ENCODE peak calls at places on chromosomes 5 and 9, in eight cellular contexts. D is thoracic aorta; P is CD4-positive, CD25-positive, alpha-beta regulatory T cell; V is psoas muscle; O is lower lobe of right lung; L is neuronal stem cell; X is hepatocyte; W is tibial artery. Z is an unnamed sample. For H3K4me1 and H3K36me3, the result is how much of the 10 kb centered on the place peaks cover.

GRCh38 chr9:14238518-14238917 is 75.4 kb downstream of the NFIB start:
- DNase-seq in P (no peak), L (peak), D (no peak), O (no peak), X (peak), V (no peak), W (no peak), Z (no peak)

GRCh38 chr5:38551020-38552017 is 5.1 kb downstream of the LIFR start:
- DNase-seq in D (no peak), P (peak), O (no peak), X (peak), V (no peak), L (no peak), W (no peak), Z (no peak)

GRCh38 chr5:174910245-174910737 is 185.9 kb downstream of the MSX2 start:
- DNase-seq in P (peak), V (peak), O (peak), D (no peak), L (peak), W (peak), X (peak), Z (peak)

GRCh38 chr9:131436865-131437271 is 43.0 kb downstream of the PRRC2B start:
- DNase-seq in O (no peak), X (no peak), L (no peak), V (no peak), W (no peak), D (no peak), P (no peak), Z (no peak)

GRCh38 chr5:83471405-83472212 is at the start of gene VCAN:
- DNase-seq in P (no peak), O (peak), L (peak), V (peak), D (peak), W (peak), X (peak), Z (peak)

GRCh38 chr9:104240890-104241289 is 146.8 kb downstream of the SMC2 start:
- DNase-seq in P (no peak), O (no peak), L (no peak), D (no peak), W (no peak), V (no peak), X (no peak), Z (no peak)

GRCh38 chr9:75001719-75002421 is 26.2 kb downstream of the CARNMT1 start:
- DNase-seq in W (no peak), X (peak), L (peak), O (no peak), P (peak), D (no peak), V (no peak), Z (no peak)

GRCh38 chr5:33641722-33642505 is 201.1 kb downstream of the TARS1 start:
- DNase-seq in P (peak), X (peak), W (no peak), L (no peak), O (no peak), V (no peak), D (no peak), Z (no peak)

GRCh38 chr5:73663161-73663859 is 37.3 kb downstream of the ARHGEF28 start:
- DNase-seq in V (no peak), W (no peak), L (no peak), P (no peak), X (no peak), D (no peak), O (no peak), Z (no peak)

GRCh38 chr9:107750741-107751521 is 261.4 kb upstream of the KLF4 start:
- DNase-seq in X (peak), D (peak), O (peak), V (peak), W (peak), P (no peak), L (no peak), Z (peak)

GRCh38 chr5:79971156-79971555 is 19.9 kb downstream of the MTX3 start:
- DNase-seq in P (no peak), O (no peak), W (no peak), X (no peak), L (no peak), V (no peak), D (no peak), Z (no peak)

GRCh38 chr5:15757103-15757502 is 257.1 kb downstream of the FBXL7 start:
- DNase-seq in O (no peak), P (no peak), X (no peak), L (no peak), V (no peak), W (no peak), D (no peak), Z (no peak)

GRCh38 chr9:76691761-76692313 is 72.4 kb upstream of the PCA3 start:
- DNase-seq in O (no peak), L (no peak), W (no peak), V (no peak), X (peak), D (no peak), P (peak), Z (no peak)

GRCh38 chr9:35906923-35907699 is 1.1 kb downstream of the HRCT1 start:
- DNase-seq in L (no peak), X (peak), P (no peak), V (peak), W (peak), D (no peak), O (peak), Z (peak)

GRCh38 chr9:136512651-136513066 is 29.8 kb upstream of the SEC16A start:
- DNase-seq in O (no peak), D (no peak), X (no peak), W (no peak), L (no peak), V (no peak), P (no peak), Z (peak)

GRCh38 chr5:134004626-134005414 is at the start of gene VDAC1:
- DNase-seq in O (peak), L (peak), P (peak), V (peak), D (peak), W (peak), X (peak), Z (peak)

GRCh38 chr9:133953976-133954709 is 38.0 kb downstream of the VAV2 start:
- DNase-seq in W (no peak), V (peak), X (no peak), P (no peak), O (peak), D (no peak), L (no peak), Z (no peak)

GRCh38 chr5:143033535-143034260 is 263.5 kb downstream of the ARHGAP26 start:
- DNase-seq in L (no peak), P (no peak), D (no peak), O (no peak), W (no peak), X (no peak), V (no peak), Z (no peak)

GRCh38 chr9:130825051-130825651 is 9.9 kb upstream of the ABL1 start:
- DNase-seq in D (no peak), L (peak), P (no peak), X (peak), V (no peak), W (no peak), O (no peak), Z (no peak)

GRCh38 chr9:114894206-114894605 is 36.2 kb downstream of the TNFSF8 start:
- DNase-seq in V (no peak), W (no peak), P (no peak), L (no peak), O (no peak), D (no peak), X (no peak), Z (no peak)

GRCh38 chr5:161009817-161010216 is 157.8 kb upstream of the ATP10B start:
- DNase-seq in V (no peak), D (no peak), X (no peak), W (no peak), L (no peak), O (no peak), P (no peak), Z (no peak)

GRCh38 chr9:95167998-95168397 is 149.5 kb downstream of the FANCC start:
- DNase-seq in V (no peak), X (peak), P (peak), L (peak), D (no peak), W (no peak), O (no peak), Z (no peak)

GRCh38 chr5:93519737-93520136 is 61.3 kb downstream of the NR2F1-AS1 start:
- DNase-seq in P (no peak), L (no peak), D (no peak), W (no peak), X (no peak), O (no peak), V (no peak), Z (no peak)

GRCh38 chr9:72041775-72042194 is 18.6 kb downstream of the C9orf57 start:
- DNase-seq in X (peak), L (no peak), P (no peak), O (peak), D (no peak), W (peak), V (peak), Z (peak)

GRCh38 chr5:21672911-21673310 is 1180.2 kb downstream of the CDH12 start:
- DNase-seq in W (no peak), X (no peak), P (no peak), D (no peak), V (no peak), L (no peak), O (no peak), Z (no peak)

GRCh38 chr5:101306391-101307137 is 403.5 kb upstream of the ST8SIA4 start:
- DNase-seq in L (no peak), W (no peak), O (no peak), X (no peak), P (no peak), V (no peak), D (no peak), Z (no peak)

GRCh38 chr5:172175263-172175719 is 12.7 kb downstream of the STK10 start:
- DNase-seq in W (peak), X (no peak), P (peak), L (no peak), D (no peak), V (peak), O (peak), Z (peak)

GRCh38 chr5:138508958-138509357 is 34.1 kb downstream of the ETF1 start:
- DNase-seq in V (no peak), L (no peak), O (no peak), W (no peak), P (no peak), D (no peak), X (no peak), Z (no peak)

GRCh38 chr5:172549708-172550095 is 91.4 kb upstream of the NEURL1B start:
- DNase-seq in V (no peak), W (no peak), P (no peak), L (no peak), X (no peak), O (no peak), D (no peak), Z (no peak)

GRCh38 chr5:168366124-168366523 is 74.7 kb downstream of the WWC1 start:
- DNase-seq in D (no peak), W (no peak), P (no peak), X (no peak), V (no peak), L (no peak), O (no peak), Z (no peak)

GRCh38 chr5:103037673-103038455 is 82.1 kb downstream of the GIN1 start:
- DNase-seq in L (no peak), V (no peak), P (no peak), W (no peak), O (no peak), X (no peak), D (no peak), Z (no peak)

GRCh38 chr9:130667117-130667430 is 2.7 kb downstream of the PRDM12 start:
- DNase-seq in P (no peak), X (no peak), O (no peak), V (no peak), D (no peak), W (no peak), L (no peak), Z (no peak)

GRCh38 chr9:89720721-89721660 is 116.2 kb downstream of the GADD45G start:
- DNase-seq in P (no peak), V (no peak), L (no peak), D (no peak), W (no peak), O (no peak), X (peak), Z (no peak)

GRCh38 chr5:1745806-1746370 is 53.7 kb downstream of the MRPL36 start:
- DNase-seq in W (peak), D (no peak), O (peak), X (no peak), V (no peak), P (no peak), L (no peak), Z (no peak)

GRCh38 chr9:34510032-34510431 is 12.8 kb downstream of the ENHO start:
- DNase-seq in X (no peak), L (no peak), P (no peak), O (no peak), W (peak), D (no peak), V (no peak), Z (no peak)

GRCh38 chr9:4665357-4665756 is 923 bp downstream of the SPATA6L start:
- DNase-seq in X (no peak), V (no peak), L (no peak), O (no peak), P (no peak), D (no peak), W (no peak), Z (no peak)

GRCh38 chr9:4663956-4664355 is 1.9 kb downstream of the PLPP6 start:
- DNase-seq in X (no peak), P (no peak), W (no peak), O (no peak), L (no peak), V (no peak), D (no peak), Z (no peak)

GRCh38 chr9:4662108-4662988 is at the start of gene PLPP6:
- DNase-seq in O (peak), L (peak), X (peak), P (peak), D (peak), W (peak), V (peak), Z (peak)

GRCh38 chr9:4661165-4662095 is 664 bp upstream of the PLPP6 start:
- DNase-seq in O (no peak), D (no peak), L (no peak), W (no peak), X (no peak), V (no peak), P (no peak), Z (no peak)

GRCh38 chr9:4662989-4663792 is 1.1 kb downstream of the PLPP6 start:
- DNase-seq in D (no peak), L (no peak), W (no peak), O (no peak), V (no peak), X (peak), P (no peak), Z (no peak)
- H3K4me1 ChIP-seq in D (under half), L (under half), W (under half), O (under half), V (under half), X (under half), P (half or more), Z (half or more)

DNA sequence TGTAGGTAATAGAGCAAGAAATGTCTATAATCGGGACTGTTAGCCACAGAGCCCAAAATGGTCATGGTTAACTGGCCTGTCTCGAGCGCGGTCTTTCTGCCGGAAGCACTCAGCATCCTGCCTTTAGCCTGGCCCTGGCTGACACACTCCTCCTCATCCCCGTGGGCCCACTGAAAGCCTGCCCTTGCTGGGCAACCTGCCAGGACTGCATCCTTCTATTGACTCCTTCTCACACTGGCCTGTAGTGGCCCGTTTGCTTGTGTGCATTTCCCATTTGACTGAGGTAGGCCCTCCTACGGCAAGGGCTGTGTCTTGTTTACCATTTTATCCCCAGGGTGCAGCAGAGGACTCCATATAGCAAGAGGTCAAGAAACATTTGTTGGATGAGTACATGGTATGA is 215.7 kb downstream of the ATPSCKMT start:
- DNase-seq in P (no peak), L (no peak), O (no peak), V (peak), W (no peak), D (no peak), X (peak), Z (peak)
- H3K36me3 ChIP-seq in P (under half), L (under half), O (under half), V (under half), W (under half), D (under half), X (under half), Z (under half)

GRCh38 chr5:158814521-158814920 is 285.2 kb downstream of the EBF1 start:
- DNase-seq in W (no peak), P (no peak), D (no peak), O (no peak), X (no peak), V (no peak), L (no peak), Z (no peak)

GRCh38 chr5:158813275-158813674 is 286.4 kb downstream of the EBF1 start:
- DNase-seq in W (no peak), V (no peak), X (no peak), L (no peak), O (no peak), D (no peak), P (no peak), Z (no peak)

GRCh38 chr5:158819840-158820620 is 279.7 kb downstream of the EBF1 start:
- DNase-seq in X (no peak), L (no peak), V (no peak), P (peak), D (no peak), W (no peak), O (no peak), Z (no peak)

GRCh38 chr5:158819095-158819494 is 280.6 kb downstream of the EBF1 start:
- DNase-seq in X (no peak), V (no peak), O (no peak), D (no peak), W (no peak), P (no peak), L (no peak), Z (no peak)

GRCh38 chr5:158816306-158816705 is 283.4 kb downstream of the EBF1 start:
- DNase-seq in L (no peak), W (no peak), P (no peak), V (no peak), X (no peak), O (no peak), D (no peak), Z (no peak)
- H3K4me1 ChIP-seq in L (under half), W (under half), P (under half), V (under half), X (under half), O (under half), D (under half), Z (under half)

GRCh38 chr9:138052635-138053320 is 175.2 kb downstream of the CACNA1B start:
- DNase-seq in W (peak), L (no peak), V (no peak), X (no peak), O (no peak), P (no peak), D (no peak), Z (no peak)

GRCh38 chr9:138053321-138053868 is 175.8 kb downstream of the CACNA1B start:
- DNase-seq in D (no peak), O (peak), P (no peak), W (peak), X (no peak), V (no peak), L (no peak), Z (no peak)

GRCh38 chr9:138052322-138052615 is 174.7 kb downstream of the CACNA1B start:
- DNase-seq in X (no peak), V (no peak), D (no peak), L (no peak), O (no peak), P (no peak), W (peak), Z (no peak)

GRCh38 chr9:138050472-138051330 is 173.1 kb downstream of the CACNA1B start:
- DNase-seq in P (no peak), L (no peak), O (no peak), X (no peak), W (peak), D (no peak), V (no peak), Z (no peak)

GRCh38 chr9:138051586-138052321 is 174.2 kb downstream of the CACNA1B start:
- DNase-seq in L (no peak), P (no peak), D (no peak), V (no peak), W (peak), X (no peak), O (no peak), Z (no peak)
- H3K36me3 ChIP-seq in L (under half), P (under half), D (under half), V (under half), W (under half), X (under half), O (under half), Z (under half)

GRCh38 chr5:165031361-165031760 is 1525.9 kb downstream of the MAT2B start:
- DNase-seq in D (no peak), L (no peak), V (no peak), W (no peak), X (no peak), P (no peak), O (no peak), Z (no peak)
- H3K4me1 ChIP-seq in D (under half), L (under half), V (under half), W (under half), X (under half), P (under half), O (under half), Z (under half)

GRCh38 chr9:16363073-16363781 is 507.2 kb downstream of the BNC2 start:
- DNase-seq in D (no peak), W (no peak), X (no peak), V (no peak), L (no peak), O (no peak), P (no peak), Z (no peak)
- H3K36me3 ChIP-seq in D (under half), W (under half), X (under half), V (under half), L (under half), O (under half), P (under half), Z (under half)

DNA sequence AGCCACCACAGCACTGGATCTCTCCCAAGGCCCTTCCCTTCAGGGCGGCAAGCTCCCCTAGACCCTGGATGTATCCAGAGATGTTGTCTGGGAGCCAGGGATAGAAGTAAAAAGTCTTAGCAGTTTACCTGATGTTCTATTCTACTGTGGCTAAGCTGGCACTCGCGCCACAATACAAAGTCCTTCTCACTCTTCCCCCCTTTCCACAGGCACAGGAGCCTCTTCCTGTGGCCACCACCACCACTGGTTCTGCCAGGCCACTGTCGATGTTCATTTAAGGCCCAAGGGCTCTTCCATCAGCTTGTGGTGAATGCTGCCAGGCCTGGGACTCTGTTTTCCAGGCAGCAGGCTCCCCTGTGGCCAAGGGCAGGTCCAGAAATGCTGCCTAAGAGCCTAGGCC is 33.7 kb downstream of the MEGF9 start:
- DNase-seq in L (no peak), P (no peak), X (no peak), W (no peak), D (no peak), V (no peak), O (no peak), Z (no peak)
- H3K4me1 ChIP-seq in L (under half), P (under half), X (under half), W (under half), D (under half), V (under half), O (under half), Z (under half)

GRCh38 chr5:10679336-10679988 is 81.6 kb downstream of the DAP start:
- DNase-seq in V (no peak), P (no peak), O (no peak), X (no peak), L (no peak), W (no peak), D (no peak), Z (no peak)

GRCh38 chr5:10676946-10677345 is 84.1 kb downstream of the DAP start:
- DNase-seq in P (no peak), X (no peak), V (no peak), L (no peak), D (no peak), O (no peak), W (no peak), Z (no peak)

GRCh38 chr5:10677533-10677932 is 83.5 kb downstream of the DAP start:
- DNase-seq in O (no peak), P (no peak), W (no peak), D (no peak), V (no peak), X (no peak), L (no peak), Z (no peak)

GRCh38 chr5:10676224-10676623 is 84.8 kb downstream of the DAP start:
- DNase-seq in L (no peak), V (no peak), O (no peak), D (no peak), W (no peak), X (no peak), P (no peak), Z (no peak)

GRCh38 chr5:10678236-10678635 is 82.8 kb downstream of the DAP start:
- DNase-seq in L (no peak), O (no peak), W (no peak), X (no peak), D (no peak), V (no peak), P (no peak), Z (no peak)
- H3K36me3 ChIP-seq in L (half or more), O (half or more), W (half or more), X (under half), D (half or more), V (under half), P (under half), Z (under half)

Z was measured in left ventricle myocardium inferior.